ENCODE peak calls at places on chromosomes 2 and 18, in four cellular contexts. B, T, V and U are unnamed samples.

GRCh38 chr18:32754508-32755263 is 18.1 kb downstream of the KLHL14 start:
- DNase-seq in B (no peak), T (no peak), V (no peak), U (peak; percentile 87)

GRCh38 chr18:32542221-32542798 is 71.6 kb upstream of the GAREM1 start:
- DNase-seq in B (peak; percentile 5), T (no peak), V (no peak), U (peak; percentile 51)

GRCh38 chr2:49371302-49371701 is 217.0 kb upstream of the FSHR start:
- DNase-seq in B (no peak), T (no peak), V (no peak), U (no peak)

GRCh38 chr2:238974510-238975166 is 126.8 kb downstream of the TWIST2 start:
- DNase-seq in B (peak; percentile 92), T (peak; percentile 73), V (no peak), U (peak; percentile 66)

GRCh38 chr18:13232060-13232917 is 13.7 kb downstream of the LDLRAD4 start:
- DNase-seq in B (no peak), T (no peak), V (no peak), U (no peak)

GRCh38 chr2:109399061-109399460 is 214.7 kb downstream of the SEPTIN10 start:
- DNase-seq in B (peak; percentile 42), T (no peak), V (no peak), U (no peak)

GRCh38 chr18:37869051-37869450 is 303.5 kb upstream of the CELF4 start:
- DNase-seq in B (no peak), T (no peak), V (no peak), U (no peak)

GRCh38 chr2:178484245-178485041 is 4.2 kb downstream of the PLEKHA3 start:
- DNase-seq in B (peak; percentile 30), T (no peak), V (no peak), U (no peak)

GRCh38 chr2:36512705-36513104 is 85.3 kb downstream of the FEZ2 start:
- DNase-seq in B (no peak), T (no peak), V (no peak), U (no peak)

GRCh38 chr2:98298685-98299180 is 47.5 kb upstream of the CNGA3 start:
- DNase-seq in B (no peak), T (no peak), V (no peak), U (no peak)

GRCh38 chr2:8456149-8457091 is 225.4 kb upstream of the ID2 start:
- DNase-seq in B (no peak), T (no peak), V (no peak), U (no peak)

DNA sequence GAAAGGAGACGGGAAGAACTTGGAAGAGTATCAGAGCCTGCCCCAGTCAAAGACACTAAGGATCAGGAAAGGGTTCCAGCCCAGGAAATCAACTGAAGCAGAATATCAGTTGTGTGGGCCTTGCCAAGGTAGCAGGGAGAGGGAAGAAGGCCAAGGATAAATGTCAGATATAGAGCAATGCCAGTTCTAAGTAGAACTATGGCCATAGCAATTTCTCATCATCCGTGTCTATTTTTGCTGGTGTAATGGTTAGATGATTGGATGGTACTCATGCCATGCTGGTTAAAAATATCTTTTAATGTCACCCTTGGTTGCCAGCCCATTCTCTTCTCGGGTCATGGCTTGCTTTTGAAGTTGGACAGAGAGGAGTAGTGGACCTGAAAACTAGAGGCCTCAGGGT is 41.9 kb downstream of the MAIP1 start:
- DNase-seq in B (no peak), T (no peak), V (no peak), U (no peak)
- H3K23ac ChIP-seq in B (no peak overlapping the region), T (no peak overlapping the region), V (no peak overlapping the region), U (no peak overlapping the region)

DNA sequence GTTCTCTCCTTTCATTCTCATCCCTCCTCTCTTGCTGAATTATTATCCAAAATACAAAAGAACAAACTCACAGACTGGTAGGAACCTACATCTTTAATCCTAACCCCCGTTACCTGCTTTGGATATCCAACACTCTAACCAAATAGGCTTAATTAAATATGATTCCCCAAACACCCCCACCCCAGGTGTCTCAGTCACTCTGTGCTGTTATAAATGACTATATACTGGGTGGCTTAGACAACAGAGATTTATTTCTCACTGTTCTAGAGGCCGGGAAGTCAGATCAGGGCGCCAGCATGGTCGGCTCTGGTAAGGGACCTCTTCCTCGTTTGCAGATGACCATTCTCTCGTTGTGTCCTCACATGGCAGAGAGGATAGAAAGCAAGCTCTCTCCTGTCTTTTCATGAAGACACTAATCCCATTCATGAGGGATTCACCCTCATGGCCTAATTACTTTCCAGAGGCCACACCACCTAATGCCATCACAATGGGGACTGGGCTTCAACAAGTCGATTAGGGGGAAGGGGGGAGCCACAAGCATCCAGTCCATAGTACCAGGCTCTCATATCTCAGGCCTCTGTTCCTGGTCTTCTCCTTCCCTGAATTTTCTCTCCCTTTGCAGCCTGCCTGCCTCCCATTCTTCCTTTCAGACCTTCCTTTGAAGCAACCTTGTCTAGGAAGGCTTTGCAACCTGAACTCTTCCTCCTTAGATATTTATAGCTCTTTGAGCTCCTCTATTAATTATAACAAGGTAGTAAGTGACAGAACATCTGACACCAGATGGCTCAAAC is 57.5 kb upstream of the SLC1A4 start:
- DNase-seq in B (no peak), T (no peak), V (no peak), U (no peak)
- H3K23ac ChIP-seq in B (no peak overlapping the region), T (no peak overlapping the region), V (no peak overlapping the region), U (no peak overlapping the region)

GRCh38 chr2:2731885-2732284 is 400.8 kb upstream of the MYT1L start:
- DNase-seq in B (no peak), T (no peak), V (no peak), U (no peak)

GRCh38 chr2:2735041-2735440 is 404.0 kb upstream of the MYT1L start:
- DNase-seq in B (no peak), T (no peak), V (no peak), U (peak; percentile 29)

GRCh38 chr2:2733818-2734217 is 402.7 kb upstream of the MYT1L start:
- DNase-seq in B (no peak), T (no peak), V (no peak), U (no peak)

GRCh38 chr2:2732331-2733119 is 401.4 kb upstream of the MYT1L start:
- DNase-seq in B (no peak), T (no peak), V (no peak), U (no peak)

GRCh38 chr2:2734308-2734707 is 403.2 kb upstream of the MYT1L start:
- DNase-seq in B (no peak), T (no peak), V (no peak), U (no peak)
- H3K23ac ChIP-seq in B (no peak overlapping the region), T (no peak overlapping the region), V (no peak overlapping the region), U (peak overlapping the region; percentile 6)

DNA sequence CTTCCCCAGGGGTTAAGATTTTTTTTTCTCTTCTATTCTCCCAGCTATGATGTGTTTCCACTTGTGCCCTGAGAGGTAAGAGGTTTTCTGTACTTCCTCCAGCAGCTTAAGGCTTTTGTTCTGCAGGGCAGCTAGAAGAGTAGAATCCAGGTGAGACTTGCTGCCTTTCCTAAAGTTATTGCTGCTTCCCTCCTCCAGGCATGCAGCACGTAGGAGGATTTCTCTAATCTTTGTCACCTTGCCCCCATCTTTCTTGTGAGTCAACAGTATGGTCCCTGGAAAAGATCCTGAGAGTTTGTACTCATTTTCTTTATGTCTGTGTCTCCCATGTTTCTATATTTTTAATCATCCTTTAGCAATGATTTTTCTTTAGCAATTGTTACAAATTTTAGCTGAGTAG is 462.2 kb downstream of the SETBP1 start:
- DNase-seq in B (no peak), T (no peak), V (no peak), U (no peak)
- H3K23ac ChIP-seq in B (no peak overlapping the region), T (no peak overlapping the region), V (no peak overlapping the region), U (no peak overlapping the region)

GRCh38 chr2:102698369-102699111 is 63.3 kb upstream of the TMEM182 start:
- DNase-seq in B (no peak), T (no peak), V (no peak), U (no peak)
- H3K23ac ChIP-seq in B (no peak overlapping the region), T (no peak overlapping the region), V (no peak overlapping the region), U (no peak overlapping the region)

GRCh38 chr2:46283693-46284092 is 13.5 kb upstream of the EPAS1 start:
- DNase-seq in B (no peak), T (no peak), V (no peak), U (no peak)
- H3K23ac ChIP-seq in B (no peak overlapping the region), T (no peak overlapping the region), V (no peak overlapping the region), U (no peak overlapping the region)

GRCh38 chr18:78421392-78421791 is 558.2 kb upstream of the SALL3 start:
- DNase-seq in B (no peak), T (no peak), V (no peak), U (no peak)
- H3K23ac ChIP-seq in B (no peak overlapping the region), T (no peak overlapping the region), V (peak overlapping the region; percentile 25), U (no peak overlapping the region)

GRCh38 chr2:33024758-33025157 is 78.0 kb downstream of the LTBP1 start:
- DNase-seq in B (no peak), T (no peak), V (no peak), U (no peak)
- H3K23ac ChIP-seq in B (peak overlapping the region; percentile 91), T (no peak overlapping the region), V (no peak overlapping the region), U (no peak overlapping the region)

GRCh38 chr2:128631698-128632490 is 313.2 kb upstream of the HS6ST1 start:
- DNase-seq in B (no peak), T (peak; percentile 22), V (no peak), U (no peak)
- H3K23ac ChIP-seq in B (no peak overlapping the region), T (no peak overlapping the region), V (peak overlapping the region; percentile 0), U (no peak overlapping the region)

GRCh38 chr2:60567092-60567491 is 13.6 kb upstream of the BCL11A start:
- DNase-seq in B (no peak), T (no peak), V (no peak), U (no peak)

GRCh38 chr2:60567919-60568874 is 14.7 kb upstream of the BCL11A start:
- DNase-seq in B (no peak), T (no peak), V (no peak), U (no peak)

GRCh38 chr2:60565472-60565871 is 12.0 kb upstream of the BCL11A start:
- DNase-seq in B (peak; percentile 28), T (no peak), V (no peak), U (peak; percentile 76)

GRCh38 chr2:60569680-60570111 is 16.2 kb upstream of the BCL11A start:
- DNase-seq in B (no peak), T (no peak), V (no peak), U (peak; percentile 56)

GRCh38 chr2:60570281-60570680 is 16.8 kb upstream of the BCL11A start:
- DNase-seq in B (no peak), T (no peak), V (no peak), U (no peak)
- H3K23ac ChIP-seq in B (no peak overlapping the region), T (no peak overlapping the region), V (no peak overlapping the region), U (no peak overlapping the region)